ENCODE peak calls at places on chromosomes 1 and 21, in eight cellular contexts. A is COR-L47; P is HT-29; W is activated CD8-positive, alpha-beta memory T cell treated with anti-CD3 and anti-CD28 coated beads for 1 hour; E is HEK293T; C is tibial nerve; R is brain pericyte; J is choroid plexus epithelial cell. B is an unnamed sample.

GRCh38 chr21:19420607-19421006 is 1017.0 kb upstream of the TMPRSS15 start:
- DNase-seq in E (no peak), P (no peak), W (no peak), C (no peak), J (peak), R (no peak), A (no peak), B (no peak)

GRCh38 chr1:228334226-228334935 is 72.3 kb downstream of the TRIM11 start:
- DNase-seq in E (no peak), P (no peak), A (no peak), R (no peak), W (no peak), J (no peak), C (peak), B (no peak)

GRCh38 chr1:207817778-207818751 is 66.2 kb downstream of the CD46 start:
- DNase-seq in E (no peak), J (no peak), R (no peak), W (no peak), A (no peak), P (no peak), C (no peak), B (no peak)

GRCh38 chr21:41133896-41134522 is 34.0 kb upstream of the BACE2 start:
- DNase-seq in W (no peak), A (no peak), J (peak), R (no peak), E (peak), P (peak), C (no peak), B (no peak)

GRCh38 chr1:153578490-153578889 is 12.8 kb upstream of the S100A2 start:
- DNase-seq in P (no peak), A (no peak), J (no peak), E (no peak), C (no peak), W (no peak), R (no peak), B (no peak)

GRCh38 chr1:211606327-211606913 is 27.5 kb upstream of the SLC30A1 start:
- DNase-seq in E (no peak), W (no peak), J (no peak), A (no peak), C (no peak), P (no peak), R (no peak), B (no peak)

GRCh38 chr1:183582021-183582746 is 8.1 kb downstream of the NCF2 start:
- DNase-seq in P (no peak), A (no peak), R (no peak), E (no peak), J (no peak), C (no peak), W (no peak), B (no peak)

GRCh38 chr1:151399890-151400235 is 490 bp downstream of the PSMB4 start:
- DNase-seq in W (no peak), P (peak), R (no peak), J (peak), A (peak), E (peak), C (no peak), B (no peak)

GRCh38 chr1:168050307-168050706 is 86.4 kb downstream of the GPR161 start:
- DNase-seq in E (no peak), J (no peak), C (no peak), R (no peak), A (no peak), W (no peak), P (no peak), B (no peak)

GRCh38 chr1:8629241-8630091 is 188.0 kb downstream of the RERE start:
- DNase-seq in W (no peak), J (peak), C (no peak), R (no peak), E (peak), A (peak), P (no peak), B (no peak)

GRCh38 chr1:32178380-32179192 is 889 bp upstream of the TXLNA start:
- DNase-seq in R (no peak), C (no peak), E (no peak), P (no peak), W (no peak), J (no peak), A (no peak), B (no peak)

GRCh38 chr1:94936861-94937620 is 10.1 kb upstream of the CNN3 start:
- DNase-seq in E (no peak), C (no peak), P (no peak), W (no peak), A (no peak), J (peak), R (no peak), B (no peak)

GRCh38 chr1:106406114-106406513 is 650.4 kb upstream of the PRMT6 start:
- DNase-seq in R (no peak), W (no peak), C (no peak), E (no peak), A (peak), J (no peak), P (no peak), B (no peak)

GRCh38 chr1:88768816-88769215 is 84.7 kb downstream of the PKN2 start:
- DNase-seq in R (no peak), P (no peak), W (no peak), J (no peak), C (no peak), A (no peak), E (no peak), B (no peak)

GRCh38 chr1:14578156-14578555 is 20.3 kb upstream of the KAZN start:
- DNase-seq in P (no peak), E (no peak), W (no peak), J (no peak), C (no peak), R (no peak), A (no peak), B (no peak)

GRCh38 chr1:62238507-62238906 is 43.9 kb downstream of the L1TD1 start:
- DNase-seq in E (no peak), R (no peak), P (no peak), A (no peak), C (no peak), J (no peak), W (no peak), B (no peak)

GRCh38 chr21:45001134-45002095 is 61.6 kb downstream of the SLX9 start:
- DNase-seq in W (no peak), P (peak), C (no peak), J (no peak), R (no peak), E (no peak), A (no peak), B (no peak)

GRCh38 chr1:208024406-208024805 is 113.5 kb upstream of the CD34 start:
- DNase-seq in P (no peak), W (no peak), A (no peak), E (no peak), C (no peak), J (no peak), R (no peak), B (no peak)

GRCh38 chr1:162632234-162632666 is at the start of gene DDR2:
- DNase-seq in A (no peak), P (no peak), J (peak), W (no peak), C (peak), R (peak), E (peak), B (no peak)

GRCh38 chr1:15919316-15919715 is 56.6 kb downstream of the ZBTB17 start:
- DNase-seq in R (no peak), C (no peak), J (peak), W (peak), E (no peak), P (peak), A (no peak), B (no peak)

GRCh38 chr1:35539073-35539823 is 18.0 kb downstream of the KIAA0319L start:
- DNase-seq in R (no peak), J (peak), C (no peak), W (no peak), P (no peak), E (no peak), A (no peak), B (no peak)

GRCh38 chr21:25964009-25964408 is 206.6 kb downstream of the APP start:
- DNase-seq in R (no peak), C (no peak), P (no peak), W (no peak), E (no peak), A (no peak), J (no peak), B (no peak)

GRCh38 chr1:215064327-215064726 is 18.2 kb upstream of the KCNK2 start:
- DNase-seq in J (no peak), C (no peak), E (no peak), W (no peak), R (no peak), A (no peak), P (no peak), B (no peak)

GRCh38 chr1:1208713-1209433 is 2.5 kb upstream of the TNFRSF18 start:
- DNase-seq in A (no peak), W (no peak), C (no peak), J (peak), P (no peak), E (no peak), R (no peak), B (no peak)

GRCh38 chr1:205716371-205717132 is 33.4 kb downstream of the NUCKS1 start:
- DNase-seq in J (no peak), A (no peak), P (no peak), E (no peak), C (no peak), R (no peak), W (no peak), B (no peak)

GRCh38 chr1:206117151-206117948 is at the start of gene AVPR1B:
- DNase-seq in R (no peak), E (peak), A (peak), W (no peak), J (peak), C (no peak), P (peak), B (no peak)

GRCh38 chr1:229624521-229624905 is 1.4 kb downstream of the TAF5L start:
- DNase-seq in A (no peak), J (no peak), P (no peak), E (no peak), C (no peak), R (no peak), W (no peak), B (no peak)

GRCh38 chr1:53506355-53507050 is 47.3 kb downstream of the DMRTB1 start:
- DNase-seq in C (no peak), W (no peak), J (no peak), E (no peak), P (no peak), A (no peak), R (no peak), B (no peak)

GRCh38 chr1:161737625-161738024 is 12.0 kb upstream of the DUSP12 start:
- DNase-seq in A (no peak), W (no peak), R (no peak), E (no peak), P (no peak), C (no peak), J (no peak), B (no peak)

GRCh38 chr1:100721502-100722205 is 2.1 kb downstream of the VCAM1 start:
- DNase-seq in A (no peak), E (no peak), P (no peak), C (peak), J (peak), R (peak), W (no peak), B (no peak)

GRCh38 chr1:47235280-47235679 is 3.3 kb upstream of the TAL1 start:
- DNase-seq in A (no peak), E (no peak), C (no peak), R (no peak), P (no peak), W (no peak), J (no peak), B (no peak)

GRCh38 chr1:6860401-6860800 is 75.1 kb downstream of the CAMTA1 start:
- DNase-seq in A (no peak), W (no peak), J (peak), C (no peak), R (no peak), P (no peak), E (no peak), B (no peak)